ENCODE peak calls at places on chromosomes 7 and 10, in nine cellular contexts. A, G, M, C, P, B, Q, W and U are unnamed samples.

GRCh38 chr10:118395919-118396318 is 53.8 kb upstream of the FAM204A start:
- DNase-seq in A (no peak), G (no peak), M (no peak), C (no peak), P (no peak), B (no peak), Q (no peak), W (no peak), U (no peak)

GRCh38 chr7:45451636-45452035 is 122.5 kb upstream of the ADCY1 start:
- DNase-seq in A (no peak), G (no peak), M (no peak), C (no peak), P (no peak), B (no peak), Q (no peak), W (no peak), U (no peak)

GRCh38 chr7:123901111-123901510 is 23.9 kb upstream of the SPAM1 start:
- DNase-seq in A (no peak), G (no peak), M (no peak), C (no peak), P (no peak), B (no peak), Q (no peak), W (no peak), U (no peak)

GRCh38 chr10:73344267-73344666 is 14.4 kb downstream of the CFAP70 start:
- DNase-seq in A (no peak), G (no peak), M (no peak), C (no peak), P (no peak), B (no peak), Q (no peak), W (no peak), U (no peak)

GRCh38 chr10:72567884-72568283 is 58.0 kb downstream of the MICU1 start:
- DNase-seq in A (no peak), G (peak), M (no peak), C (no peak), P (peak), B (no peak), Q (no peak), W (peak), U (no peak)

GRCh38 chr10:111102381-111102973 is 25.6 kb downstream of the ADRA2A start:
- DNase-seq in A (no peak), G (no peak), M (no peak), C (no peak), P (no peak), B (peak), Q (no peak), W (no peak), U (no peak)

GRCh38 chr10:123102673-123103072 is 33.1 kb upstream of the HMX3 start:
- DNase-seq in A (no peak), G (no peak), M (no peak), C (no peak), P (no peak), B (no peak), Q (no peak), W (no peak), U (no peak)

GRCh38 chr10:33880291-33880690 is 545.8 kb upstream of the NRP1 start:
- DNase-seq in A (no peak), G (no peak), M (no peak), C (no peak), P (no peak), B (no peak), Q (no peak), W (no peak), U (no peak)

GRCh38 chr7:47336178-47337020 is 245.5 kb downstream of the TNS3 start:
- DNase-seq in A (no peak), G (no peak), M (no peak), C (no peak), P (no peak), B (peak), Q (peak), W (no peak), U (peak)

GRCh38 chr7:85186521-85187241 is at the start of gene SEMA3D:
- DNase-seq in A (peak), G (peak), M (no peak), C (no peak), P (no peak), B (peak), Q (peak), W (peak), U (peak)

GRCh38 chr7:3455826-3456444 is 154.9 kb downstream of the SDK1 start:
- DNase-seq in A (no peak), G (no peak), M (no peak), C (no peak), P (no peak), B (no peak), Q (no peak), W (peak), U (no peak)

GRCh38 chr7:100021297-100021696 is 5.9 kb downstream of the ZKSCAN1 start:
- DNase-seq in A (no peak), G (no peak), M (no peak), C (no peak), P (no peak), B (no peak), Q (no peak), W (no peak), U (no peak)

GRCh38 chr7:100024020-100024619 is 8.7 kb downstream of the ZKSCAN1 start:
- DNase-seq in A (no peak), G (no peak), M (no peak), C (no peak), P (no peak), B (no peak), Q (no peak), W (no peak), U (no peak)

GRCh38 chr7:100022621-100023020 is 7.2 kb downstream of the ZKSCAN1 start:
- DNase-seq in A (peak), G (no peak), M (no peak), C (no peak), P (no peak), B (no peak), Q (peak), W (no peak), U (no peak)

GRCh38 chr7:100019908-100020307 is 4.5 kb downstream of the ZKSCAN1 start:
- DNase-seq in A (no peak), G (no peak), M (no peak), C (no peak), P (no peak), B (no peak), Q (no peak), W (no peak), U (peak)

GRCh38 chr7:100023526-100023925 is 8.1 kb downstream of the ZKSCAN1 start:
- DNase-seq in A (no peak), G (no peak), M (no peak), C (no peak), P (no peak), B (no peak), Q (no peak), W (no peak), U (no peak)
- TF ChIP-seq POLR2AphosphoS5 in A (no peak), G (no peak), M (no peak), C (no peak), P (no peak), B (no peak), Q (no peak), W (no peak), U (no peak)

GRCh38 chr10:10528563-10528910 is 489.1 kb upstream of the CELF2 start:
- DNase-seq in A (no peak), G (no peak), M (no peak), C (no peak), P (no peak), B (no peak), Q (no peak), W (no peak), U (no peak)
- TF ChIP-seq CTCF in A (no peak), G (no peak), M (no peak), C (no peak), P (no peak), B (no peak), Q (no peak), W (no peak), U (no peak)

DNA sequence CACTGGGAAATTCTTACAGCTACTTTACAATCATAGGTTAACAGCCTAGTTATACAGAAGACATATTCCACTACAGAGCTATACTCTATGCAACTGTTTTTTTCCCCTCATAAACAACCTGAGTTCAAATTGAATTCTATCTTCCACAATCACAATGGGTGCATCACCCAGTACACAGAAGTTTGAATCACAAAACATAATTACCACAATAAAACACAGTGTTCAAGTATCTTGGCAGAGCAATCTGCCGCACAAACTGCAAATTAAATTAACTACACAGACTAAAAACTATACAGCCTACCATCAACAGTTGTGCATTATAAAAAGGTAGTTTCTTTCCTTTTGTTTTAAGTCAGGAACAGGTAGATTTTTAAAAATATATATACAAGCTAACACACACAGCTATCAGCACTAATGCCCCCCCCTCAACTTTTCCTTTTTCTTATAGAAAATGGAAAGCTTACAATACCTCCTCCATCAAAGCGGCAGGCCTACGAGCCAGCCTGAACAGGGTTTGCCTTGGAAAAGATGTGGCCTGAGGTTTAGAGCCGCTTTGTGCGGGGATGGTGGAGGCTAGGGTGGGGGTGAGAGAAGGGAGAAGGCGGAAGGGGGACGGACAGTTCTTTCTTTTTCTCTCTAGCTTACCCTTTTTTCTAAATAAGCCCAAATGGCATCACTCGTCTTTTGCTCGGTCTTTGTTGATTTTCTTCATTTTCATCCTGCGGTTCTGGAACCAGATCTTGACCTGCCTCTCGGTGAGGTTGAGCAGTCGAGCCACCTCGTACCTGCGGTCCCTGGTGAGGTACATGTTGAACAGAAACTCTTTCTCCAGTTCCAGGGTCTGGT is 2.2 kb downstream of the HOXA9 start:
- DNase-seq in A (no peak), G (no peak), M (no peak), C (no peak), P (no peak), B (peak), Q (no peak), W (no peak), U (no peak)
- TF ChIP-seq POLR2AphosphoS5 in A (no peak), G (no peak), M (no peak), C (no peak), P (no peak), B (no peak), Q (no peak), W (no peak), U (no peak)

GRCh38 chr7:107663196-107663595 is 2.6 kb downstream of the SLC26A4 start:
- DNase-seq in A (no peak), G (no peak), M (no peak), C (no peak), P (no peak), B (no peak), Q (no peak), W (peak), U (no peak)

GRCh38 chr7:107659666-107660065 is 962 bp upstream of the SLC26A4 start:
- DNase-seq in A (no peak), G (no peak), M (no peak), C (no peak), P (peak), B (no peak), Q (no peak), W (no peak), U (no peak)

GRCh38 chr7:107661865-107662379 is 1.3 kb downstream of the SLC26A4 start:
- DNase-seq in A (no peak), G (no peak), M (no peak), C (no peak), P (no peak), B (no peak), Q (no peak), W (peak), U (no peak)

GRCh38 chr7:107660381-107661080 is at the start of gene SLC26A4:
- DNase-seq in A (no peak), G (peak), M (no peak), C (no peak), P (no peak), B (no peak), Q (no peak), W (peak), U (peak)

GRCh38 chr7:107661081-107661864 is 645 bp downstream of the SLC26A4 start:
- DNase-seq in A (peak), G (peak), M (no peak), C (no peak), P (no peak), B (peak), Q (peak), W (peak), U (peak)
- TF ChIP-seq CTCF in A (no peak), G (no peak), M (no peak), C (no peak), P (peak), B (no peak), Q (no peak), W (no peak), U (no peak)

GRCh38 chr7:133602291-133602690 is 349.4 kb downstream of the EXOC4 start:
- DNase-seq in A (no peak), G (no peak), M (no peak), C (no peak), P (no peak), B (no peak), Q (no peak), W (peak), U (no peak)
- TF ChIP-seq POLR2AphosphoS5 in A (no peak), G (no peak), M (no peak), C (no peak), P (no peak), B (no peak), Q (no peak), W (no peak), U (no peak)

DNA sequence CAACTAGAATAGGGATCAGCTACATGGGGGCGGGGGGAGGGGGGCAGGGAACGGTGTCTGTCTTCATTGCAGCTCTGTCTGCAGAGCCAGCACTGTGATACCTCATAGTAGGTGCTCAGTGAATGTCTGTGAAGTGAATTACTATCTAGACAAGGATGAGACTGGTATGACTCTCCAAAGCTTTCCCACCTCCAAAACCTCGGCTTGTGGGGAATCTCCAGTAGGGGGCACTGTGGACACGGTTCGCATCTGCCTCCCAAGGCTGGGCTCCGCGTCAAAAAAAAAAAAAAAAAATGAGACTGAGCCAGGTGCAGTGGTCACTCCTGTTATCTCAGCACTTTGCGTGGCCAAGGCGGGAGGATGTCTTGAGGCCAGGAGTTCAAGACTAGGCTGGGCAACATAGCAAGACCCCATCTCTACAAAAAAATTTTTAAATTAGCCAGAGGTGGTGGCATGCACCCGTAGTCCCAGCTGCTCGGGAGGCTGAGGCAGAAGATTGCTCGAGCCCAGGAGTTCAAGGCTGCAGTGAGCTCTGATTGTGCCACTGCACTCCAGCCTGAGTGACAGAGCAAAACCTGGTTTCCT is 9.6 kb downstream of the TRIM56 start:
- DNase-seq in A (peak), G (peak), M (no peak), C (no peak), P (no peak), B (peak), Q (no peak), W (peak), U (no peak)
- TF ChIP-seq CTCF in A (peak), G (peak), M (peak), C (peak), P (peak), B (peak), Q (no peak), W (peak), U (peak)

GRCh38 chr10:52314007-52314821 is at the start of gene DKK1:
- DNase-seq in A (peak), G (peak), M (no peak), C (no peak), P (no peak), B (peak), Q (no peak), W (peak), U (peak)

GRCh38 chr10:52316500-52316899 is 2.4 kb downstream of the DKK1 start:
- DNase-seq in A (no peak), G (no peak), M (no peak), C (no peak), P (no peak), B (no peak), Q (no peak), W (no peak), U (no peak)

GRCh38 chr10:52313350-52314006 is 603 bp upstream of the DKK1 start:
- DNase-seq in A (no peak), G (peak), M (no peak), C (no peak), P (no peak), B (no peak), Q (no peak), W (peak), U (no peak)

GRCh38 chr10:52316005-52316404 is 1.9 kb downstream of the DKK1 start:
- DNase-seq in A (no peak), G (no peak), M (no peak), C (no peak), P (no peak), B (no peak), Q (no peak), W (no peak), U (no peak)

GRCh38 chr10:52314822-52315552 is 906 bp downstream of the DKK1 start:
- DNase-seq in A (no peak), G (peak), M (no peak), C (no peak), P (no peak), B (no peak), Q (no peak), W (peak), U (peak)
- TF ChIP-seq POLR2AphosphoS5 in A (no peak), G (peak), M (no peak), C (no peak), P (peak), B (no peak), Q (no peak), W (no peak), U (no peak)

DNA sequence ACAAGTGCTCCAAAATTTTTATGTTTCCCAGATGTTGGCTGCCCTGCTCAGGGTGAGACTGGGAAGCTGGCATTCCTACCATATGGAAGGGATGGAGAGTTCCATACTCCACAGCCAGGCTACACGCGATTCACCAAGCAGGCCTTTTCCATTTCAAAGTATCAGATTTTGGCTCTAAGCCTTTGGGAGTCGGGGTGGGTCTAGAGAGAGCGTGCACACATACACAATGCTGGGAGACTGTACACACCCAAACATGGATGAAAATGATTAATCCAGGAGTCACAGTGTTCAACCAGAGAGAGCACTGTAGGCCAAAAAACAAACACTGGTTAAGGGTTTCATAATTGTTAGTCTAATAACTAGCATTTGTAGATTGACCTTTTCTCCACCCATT is 295.0 kb downstream of the BICC1 start:
- DNase-seq in A (no peak), G (no peak), M (no peak), C (no peak), P (no peak), B (no peak), Q (no peak), W (no peak), U (no peak)
- TF ChIP-seq CTCF in A (no peak), G (no peak), M (no peak), C (no peak), P (no peak), B (no peak), Q (no peak), W (no peak), U (no peak)

GRCh38 chr7:2171855-2172254 is 60.9 kb downstream of the MAD1L1 start:
- DNase-seq in A (no peak), G (peak), M (no peak), C (no peak), P (no peak), B (no peak), Q (no peak), W (no peak), U (no peak)

GRCh38 chr7:2173184-2173827 is 59.4 kb downstream of the MAD1L1 start:
- DNase-seq in A (no peak), G (peak), M (no peak), C (no peak), P (no peak), B (no peak), Q (no peak), W (no peak), U (no peak)

GRCh38 chr7:2175091-2175490 is 57.7 kb downstream of the MAD1L1 start:
- DNase-seq in A (no peak), G (no peak), M (no peak), C (no peak), P (no peak), B (no peak), Q (no peak), W (no peak), U (no peak)

GRCh38 chr7:2172311-2173183 is 60.2 kb downstream of the MAD1L1 start:
- DNase-seq in A (peak), G (peak), M (no peak), C (no peak), P (no peak), B (no peak), Q (peak), W (no peak), U (peak)

GRCh38 chr7:2175514-2175913 is 57.2 kb downstream of the MAD1L1 start:
- DNase-seq in A (no peak), G (peak), M (no peak), C (no peak), P (no peak), B (no peak), Q (no peak), W (peak), U (no peak)
- TF ChIP-seq POLR2AphosphoS5 in A (no peak), G (peak), M (no peak), C (peak), P (no peak), B (peak), Q (no peak), W (no peak), U (no peak)